ENCODE peak calls at places on chromosomes 13 and 19, in six cellular contexts. Y is dorsolateral prefrontal cortex; R is AG09319; M is activated effector memory CD4-positive, alpha-beta T cell treated with Interleukin-2 at 50 U/mL for 16 hours; V is fibroblast of pulmonary artery; G is heart left ventricle. W is an unnamed sample.

GRCh38 chr19:12872941-12873890 is 8.0 kb downstream of the DNASE2 start:
- DNase-seq in Y (no peak), R (no peak), M (no peak), V (peak; percentile 75), G (peak; percentile 67), W (no peak)

GRCh38 chr19:18223860-18224524 is 2.2 kb downstream of the PDE4C start:
- DNase-seq in Y (no peak), R (no peak), M (no peak), V (no peak), G (peak; percentile 76), W (peak; percentile 33)

GRCh38 chr19:19448238-19448544 is 42.7 kb downstream of the GATAD2A start:
- DNase-seq in Y (no peak), R (no peak), M (no peak), V (no peak), G (no peak), W (no peak)

GRCh38 chr13:109700176-109700575 is 86.2 kb downstream of the IRS2 start:
- DNase-seq in Y (no peak), R (peak; percentile 15), M (no peak), V (peak; percentile 90), G (peak; percentile 85), W (peak; percentile 89)

GRCh38 chr19:5934779-5935472 is 20.9 kb downstream of the CAPS start:
- DNase-seq in Y (no peak), R (peak; percentile 64), M (no peak), V (peak; percentile 71), G (no peak), W (no peak)

GRCh38 chr13:33184530-33184929 is 101.0 kb downstream of the STARD13 start:
- DNase-seq in Y (no peak), R (no peak), M (no peak), V (no peak), G (no peak), W (no peak)

GRCh38 chr13:28533049-28533436 is 38.1 kb upstream of the FLT1 start:
- DNase-seq in Y (no peak), R (no peak), M (no peak), V (no peak), G (no peak), W (no peak)

GRCh38 chr19:1076951-1077350 is 10.0 kb downstream of the ARHGAP45 start:
- DNase-seq in Y (peak; percentile 49), R (no peak), M (peak; percentile 91), V (no peak), G (peak; percentile 88), W (peak; percentile 40)

GRCh38 chr13:98172570-98173405 is 4.3 kb downstream of the RNF113B start:
- DNase-seq in Y (no peak), R (no peak), M (no peak), V (peak; percentile 65), G (no peak), W (no peak)

GRCh38 chr19:43779147-43779819 is 1.5 kb downstream of the KCNN4 start:
- DNase-seq in Y (no peak), R (no peak), M (no peak), V (no peak), G (no peak), W (no peak)

GRCh38 chr19:7699422-7700127 is 2.4 kb downstream of the FCER2 start:
- DNase-seq in Y (no peak), R (no peak), M (no peak), V (no peak), G (no peak), W (no peak)

GRCh38 chr13:77863037-77863630 is 55.5 kb downstream of the EDNRB start:
- DNase-seq in Y (no peak), R (no peak), M (no peak), V (no peak), G (no peak), W (no peak)

GRCh38 chr19:6092329-6093286 is 17.7 kb downstream of the RFX2 start:
- DNase-seq in Y (peak; percentile 66), R (peak; percentile 62), M (no peak), V (peak; percentile 77), G (peak; percentile 84), W (peak; percentile 60)

GRCh38 chr13:41995946-41996345 is 35.0 kb upstream of the VWA8 start:
- DNase-seq in Y (no peak), R (no peak), M (no peak), V (peak; percentile 46), G (no peak), W (no peak)

GRCh38 chr13:99316657-99317244 is 9.6 kb upstream of the GPR183 start:
- DNase-seq in Y (no peak), R (no peak), M (no peak), V (no peak), G (no peak), W (no peak)

GRCh38 chr19:4455742-4456565 is 1.6 kb downstream of the UBXN6 start:
- DNase-seq in Y (no peak), R (peak; percentile 60), M (no peak), V (peak; percentile 78), G (no peak), W (no peak)

GRCh38 chr13:106744516-106744915 is 176.6 kb upstream of the ARGLU1 start:
- DNase-seq in Y (no peak), R (no peak), M (no peak), V (no peak), G (no peak), W (no peak)

W was measured in posterior cingulate gyrus.